ENCODE peak calls at places on chromosomes 3 and 15, in ten cellular contexts. E, H, G, J, Q, Y, P, A, R and I are unnamed samples.

GRCh38 chr3:189237516-189237915 is 65.7 kb downstream of the TPRG1 start:
- DNase-seq in E (no peak), H (no peak), G (no peak), J (no peak), Q (no peak), Y (peak; percentile 40), P (no peak), A (no peak), R (no peak), I (no peak)

GRCh38 chr3:111956995-111957736 is 21.7 kb upstream of the ABHD10 start:
- DNase-seq in E (no peak), H (no peak), G (no peak), J (no peak), Q (no peak), Y (no peak), P (no peak), A (no peak), R (no peak), I (no peak)

GRCh38 chr15:78437107-78437761 is 782 bp upstream of the IREB2 start:
- DNase-seq in E (no peak), H (peak; percentile 65), G (no peak), J (no peak), Q (no peak), Y (no peak), P (no peak), A (no peak), R (no peak), I (no peak)

GRCh38 chr15:70669006-70669602 is 94.3 kb downstream of the UACA start:
- DNase-seq in E (no peak), H (no peak), G (no peak), J (no peak), Q (no peak), Y (no peak), P (peak; percentile 65), A (no peak), R (no peak), I (no peak)

GRCh38 chr3:63344676-63345075 is 66.6 kb downstream of the SYNPR start:
- DNase-seq in E (no peak), H (no peak), G (no peak), J (no peak), Q (no peak), Y (no peak), P (no peak), A (no peak), R (no peak), I (no peak)

GRCh38 chr15:64101018-64101417 is 5.2 kb downstream of the SNX1 start:
- DNase-seq in E (no peak), H (no peak), G (no peak), J (no peak), Q (no peak), Y (no peak), P (no peak), A (no peak), R (no peak), I (no peak)

GRCh38 chr3:14118400-14119165 is 6.1 kb downstream of the CHCHD4 start:
- DNase-seq in E (peak; percentile 76), H (no peak), G (no peak), J (peak; percentile 26), Q (peak; percentile 49), Y (no peak), P (no peak), A (peak; percentile 75), R (no peak), I (peak; percentile 64)

GRCh38 chr15:77807115-77807514 is 174.4 kb upstream of the LINGO1 start:
- DNase-seq in E (no peak), H (no peak), G (no peak), J (no peak), Q (no peak), Y (no peak), P (no peak), A (no peak), R (no peak), I (no peak)

GRCh38 chr3:154987846-154988245 is 92.3 kb upstream of the MME start:
- DNase-seq in E (no peak), H (no peak), G (no peak), J (no peak), Q (no peak), Y (no peak), P (no peak), A (no peak), R (no peak), I (no peak)

GRCh38 chr15:68114356-68114755 is 60.2 kb downstream of the PIAS1 start:
- DNase-seq in E (no peak), H (no peak), G (no peak), J (no peak), Q (peak; percentile 47), Y (peak; percentile 50), P (peak; percentile 23), A (peak; percentile 37), R (no peak), I (peak; percentile 18)

GRCh38 chr3:156674911-156675743 is 737 bp downstream of the TIPARP start:
- DNase-seq in E (peak; percentile 80), H (peak; percentile 53), G (peak; percentile 65), J (peak; percentile 55), Q (peak; percentile 53), Y (no peak), P (peak; percentile 70), A (peak; percentile 66), R (peak; percentile 56), I (peak; percentile 76)

GRCh38 chr3:58659051-58659675 is 7.4 kb downstream of the FAM3D start:
- DNase-seq in E (peak; percentile 63), H (peak; percentile 25), G (peak; percentile 20), J (peak; percentile 39), Q (peak; percentile 68), Y (peak; percentile 24), P (no peak), A (peak; percentile 73), R (peak; percentile 22), I (no peak)

GRCh38 chr3:109071349-109072142 is 46.4 kb downstream of the MORC1 start:
- DNase-seq in E (peak; percentile 8), H (no peak), G (peak; percentile 12), J (peak; percentile 4), Q (no peak), Y (no peak), P (peak; percentile 31), A (no peak), R (peak; percentile 49), I (no peak)

GRCh38 chr3:109072208-109072607 is 45.7 kb downstream of the MORC1 start:
- DNase-seq in E (no peak), H (no peak), G (no peak), J (no peak), Q (no peak), Y (no peak), P (peak; percentile 47), A (no peak), R (peak; percentile 1), I (no peak)

GRCh38 chr3:109073116-109073515 is 44.8 kb downstream of the MORC1 start:
- DNase-seq in E (no peak), H (no peak), G (no peak), J (no peak), Q (no peak), Y (no peak), P (no peak), A (no peak), R (no peak), I (no peak)

DNA sequence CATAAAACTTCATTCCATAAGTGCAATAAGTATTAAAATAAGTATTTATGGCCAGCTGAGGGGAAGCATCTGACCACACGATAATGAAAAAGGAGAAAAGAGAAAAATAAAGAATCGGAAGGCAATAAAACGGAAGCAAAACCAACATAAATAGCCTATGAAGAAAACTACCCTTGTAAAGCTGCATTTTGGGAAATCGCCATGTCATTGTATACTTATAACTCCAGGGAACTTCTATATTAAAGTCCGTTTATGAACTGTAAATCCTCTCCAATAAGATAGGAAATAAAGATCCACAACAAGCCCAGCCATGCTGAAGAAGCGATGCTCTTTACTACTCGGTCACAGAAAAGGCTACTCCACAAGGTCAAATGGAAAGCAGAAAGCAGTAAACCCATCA is 47.7 kb downstream of the MORC1 start:
- DNase-seq in E (peak; percentile 11), H (no peak), G (no peak), J (no peak), Q (no peak), Y (no peak), P (no peak), A (no peak), R (no peak), I (no peak)
- H3K4me3 ChIP-seq in E (no peak overlapping the region), H (no peak overlapping the region), G (no peak overlapping the region), J (no peak overlapping the region), Q (no peak overlapping the region), Y (no peak overlapping the region), P (no peak overlapping the region), A (no peak overlapping the region), R (no peak overlapping the region), I (no peak overlapping the region)

DNA sequence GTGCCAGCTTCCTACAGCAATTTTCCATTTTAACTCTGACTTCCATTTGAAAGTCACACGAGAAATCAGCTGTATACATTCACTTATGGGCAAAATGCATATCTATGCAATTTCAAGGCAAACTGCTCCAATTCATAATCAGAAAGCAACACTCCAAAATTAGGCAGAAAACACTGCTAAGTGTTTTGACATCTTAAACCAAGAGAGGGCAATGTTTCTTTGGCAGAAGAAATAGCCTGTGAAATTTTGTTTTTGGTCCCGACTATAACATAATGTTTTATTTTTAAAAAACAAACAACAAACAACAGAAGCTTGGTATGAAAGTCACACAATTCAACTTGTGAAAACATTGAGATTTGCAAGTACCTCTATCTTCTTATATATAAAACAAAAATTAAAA is 42.6 kb downstream of the GOLIM4 start:
- DNase-seq in E (no peak), H (no peak), G (no peak), J (no peak), Q (no peak), Y (no peak), P (no peak), A (peak; percentile 16), R (no peak), I (no peak)
- TF ChIP-seq CTCF in E (peak; percentile 18), H (peak; percentile 46), G (no peak), J (no peak), Q (peak; percentile 23), Y (peak; percentile 27), P (peak; percentile 8), A (peak; percentile 37), R (peak; percentile 29), I (peak; percentile 29)

GRCh38 chr15:31049682-31050606 is 51.6 kb downstream of the TRPM1 start:
- DNase-seq in E (no peak), H (no peak), G (no peak), J (no peak), Q (no peak), Y (no peak), P (no peak), A (no peak), R (no peak), I (no peak)
- H3K4me3 ChIP-seq in E (no peak overlapping the region), H (no peak overlapping the region), G (no peak overlapping the region), J (no peak overlapping the region), Q (no peak overlapping the region), Y (no peak overlapping the region), P (no peak overlapping the region), A (no peak overlapping the region), R (no peak overlapping the region), I (no peak overlapping the region)

DNA sequence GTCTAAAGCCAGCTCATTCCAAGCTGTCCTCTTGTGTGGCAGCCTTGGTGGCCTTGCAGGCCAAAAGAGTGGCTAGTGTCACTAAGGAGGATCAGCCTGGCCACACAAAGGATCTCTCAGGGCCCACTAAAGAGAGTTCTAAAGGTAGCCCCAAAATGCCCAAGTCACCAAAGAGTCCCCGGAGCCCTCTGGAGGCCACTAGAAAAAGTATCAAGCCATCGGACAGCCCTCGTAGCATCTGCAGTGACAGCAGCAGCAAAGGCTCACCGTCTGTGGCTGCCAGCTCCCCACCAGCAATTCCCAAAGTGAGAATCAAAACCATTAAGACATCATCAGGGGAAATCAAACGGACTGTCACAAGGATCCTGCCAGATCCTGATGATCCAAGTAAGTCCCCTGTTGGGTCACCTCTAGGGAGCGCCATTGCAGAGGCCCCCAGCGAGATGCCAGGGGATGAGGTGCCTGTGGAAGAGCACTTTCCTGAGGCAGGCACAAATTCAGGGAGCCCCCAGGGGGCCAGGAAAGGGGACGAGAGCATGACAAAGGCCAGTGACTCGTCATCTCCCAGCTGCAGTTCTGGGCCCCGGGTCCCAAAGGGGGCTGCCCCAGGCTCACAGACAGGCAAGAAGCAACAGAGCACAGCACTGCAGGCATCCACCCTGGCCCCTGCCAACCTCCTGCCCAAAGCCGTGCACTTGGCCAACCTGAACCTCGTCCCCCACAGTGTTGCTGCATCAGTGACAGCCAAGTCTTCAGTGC is 33.5 kb upstream of the ALPK3 start:
- DNase-seq in E (no peak), H (peak; percentile 23), G (no peak), J (no peak), Q (no peak), Y (no peak), P (no peak), A (no peak), R (no peak), I (no peak)
- TF ChIP-seq CTCF in E (no peak), H (no peak), G (no peak), J (no peak), Q (peak; percentile 2), Y (no peak), P (no peak), A (no peak), R (no peak), I (no peak)